ENCODE peak calls at places on chromosome 2, in five cellular contexts. X, P, T, U and H are unnamed samples.

GRCh38 chr2:202361133-202361532 is 15.0 kb upstream of the BMPR2 start:
- DNase-seq in X (no peak), P (no peak), T (no peak), U (no peak), H (no peak)

GRCh38 chr2:36530983-36531354 is 67.0 kb downstream of the FEZ2 start:
- DNase-seq in X (no peak), P (no peak), T (peak; percentile 73), U (no peak), H (no peak)

GRCh38 chr2:120246546-120247300 is 5.9 kb upstream of the RALB start:
- DNase-seq in X (no peak), P (no peak), T (no peak), U (no peak), H (no peak)

GRCh38 chr2:241562269-241562891 is 3.8 kb downstream of the BOK start:
- DNase-seq in X (no peak), P (no peak), T (no peak), U (no peak), H (no peak)

GRCh38 chr2:27249077-27249890 is 13.6 kb downstream of the SLC30A3 start:
- DNase-seq in X (no peak), P (no peak), T (no peak), U (no peak), H (no peak)

GRCh38 chr2:95359035-95359434 is 43.5 kb upstream of the FAHD2A start:
- DNase-seq in X (no peak), P (peak; percentile 30), T (no peak), U (no peak), H (no peak)

GRCh38 chr2:12057436-12058166 is 311.2 kb downstream of the LPIN1 start:
- DNase-seq in X (no peak), P (peak; percentile 53), T (peak; percentile 44), U (peak; percentile 60), H (no peak)

GRCh38 chr2:24721470-24721869 is 71.7 kb downstream of the PTRHD1 start:
- DNase-seq in X (no peak), P (peak; percentile 41), T (no peak), U (peak; percentile 10), H (no peak)

GRCh38 chr2:119464977-119465376 is 33.3 kb downstream of the TMEM37 start:
- DNase-seq in X (no peak), P (no peak), T (no peak), U (no peak), H (no peak)

GRCh38 chr2:71736986-71737385 is 283.6 kb downstream of the DYSF start:
- DNase-seq in X (no peak), P (no peak), T (no peak), U (no peak), H (no peak)

GRCh38 chr2:230908595-230909191 is 16.3 kb downstream of the GPR55 start:
- DNase-seq in X (peak; percentile 33), P (peak; percentile 80), T (peak; percentile 68), U (peak; percentile 72), H (no peak)

GRCh38 chr2:128755693-128756371 is 437.2 kb upstream of the HS6ST1 start:
- DNase-seq in X (no peak), P (no peak), T (no peak), U (no peak), H (no peak)

GRCh38 chr2:236671820-236672520 is 102.3 kb downstream of the ACKR3 start:
- DNase-seq in X (no peak), P (no peak), T (no peak), U (no peak), H (no peak)

GRCh38 chr2:190359896-190360376 is 16.5 kb downstream of the INPP1 start:
- DNase-seq in X (no peak), P (no peak), T (no peak), U (peak; percentile 30), H (no peak)